ENCODE peak calls at places on chromosomes 7 and 10, in ten cellular contexts. N is upper lobe of right lung, W is gastrocnemius medialis, X is thyroid gland, J is astrocyte, U is cardiac muscle cell, Q is colonic mucosa, A is heart right ventricle, K is Peyer's patch, S is endodermal cell. C is an unnamed sample.

GRCh38 chr10:122555431-122555830 is 5.1 kb upstream of the DMBT1 start:
- DNase-seq in Q (no peak), S (no peak), A (no peak), W (no peak), N (no peak), J (no peak), X (no peak), K (no peak), U (no peak), C (no peak)

GRCh38 chr10:69801434-69802315 is at the start of gene COL13A1:
- DNase-seq in J (peak; percentile 68), N (peak; percentile 73), U (peak; percentile 93), S (peak; percentile 97), W (peak; percentile 38), K (no peak), X (peak; percentile 63), A (peak; percentile 50), Q (peak; percentile 41), C (peak; percentile 60)

GRCh38 chr10:131848296-131848695 is 52.5 kb upstream of the PPP2R2D start:
- DNase-seq in X (no peak), W (no peak), U (no peak), J (no peak), K (no peak), Q (no peak), S (peak; percentile 28), N (peak; percentile 45), A (no peak), C (no peak)

GRCh38 chr7:132291446-132291845 is 284.8 kb downstream of the PLXNA4 start:
- DNase-seq in J (peak; percentile 17), A (no peak), N (no peak), W (no peak), K (no peak), S (no peak), Q (no peak), X (no peak), U (no peak), C (no peak)

GRCh38 chr7:25392571-25393338 is 164.5 kb upstream of the NPVF start:
- DNase-seq in N (no peak), W (no peak), S (peak; percentile 68), Q (no peak), A (no peak), K (no peak), X (no peak), J (no peak), U (peak; percentile 11), C (no peak)

GRCh38 chr10:17510242-17510908 is 56.0 kb upstream of the ST8SIA6 start:
- DNase-seq in U (no peak), A (no peak), W (no peak), K (no peak), Q (no peak), X (no peak), S (no peak), N (no peak), J (no peak), C (no peak)

GRCh38 chr10:18528292-18528691 is 123.1 kb downstream of the NSUN6 start:
- DNase-seq in S (no peak), K (no peak), U (no peak), N (no peak), A (no peak), Q (no peak), J (no peak), W (no peak), X (no peak), C (no peak)

GRCh38 chr10:2925631-2926030 is 141.7 kb upstream of the PFKP start:
- DNase-seq in K (no peak), X (peak; percentile 22), W (no peak), N (no peak), A (peak; percentile 60), J (peak; percentile 75), Q (peak; percentile 53), S (peak; percentile 34), U (no peak), C (peak; percentile 49)

GRCh38 chr7:5232874-5233273 is 42.8 kb downstream of the WIPI2 start:
- DNase-seq in U (no peak), A (no peak), K (no peak), S (no peak), Q (no peak), N (no peak), J (no peak), X (no peak), W (no peak), C (no peak)

GRCh38 chr7:5232485-5232837 is 42.4 kb downstream of the WIPI2 start:
- DNase-seq in X (no peak), S (no peak), U (no peak), J (no peak), K (no peak), W (no peak), A (no peak), Q (no peak), N (no peak), C (no peak)

GRCh38 chr7:5231811-5232484 is 41.9 kb downstream of the WIPI2 start:
- DNase-seq in J (no peak), W (no peak), A (no peak), X (peak; percentile 66), S (no peak), N (no peak), Q (no peak), K (peak; percentile 66), U (peak; percentile 54), C (no peak)

GRCh38 chr7:5237286-5237685 is 45.5 kb upstream of the SLC29A4 start:
- DNase-seq in A (peak; percentile 74), J (peak; percentile 30), W (peak; percentile 44), S (no peak), K (no peak), X (peak; percentile 90), Q (peak; percentile 29), N (peak; percentile 76), U (no peak), C (peak; percentile 66)

DNA sequence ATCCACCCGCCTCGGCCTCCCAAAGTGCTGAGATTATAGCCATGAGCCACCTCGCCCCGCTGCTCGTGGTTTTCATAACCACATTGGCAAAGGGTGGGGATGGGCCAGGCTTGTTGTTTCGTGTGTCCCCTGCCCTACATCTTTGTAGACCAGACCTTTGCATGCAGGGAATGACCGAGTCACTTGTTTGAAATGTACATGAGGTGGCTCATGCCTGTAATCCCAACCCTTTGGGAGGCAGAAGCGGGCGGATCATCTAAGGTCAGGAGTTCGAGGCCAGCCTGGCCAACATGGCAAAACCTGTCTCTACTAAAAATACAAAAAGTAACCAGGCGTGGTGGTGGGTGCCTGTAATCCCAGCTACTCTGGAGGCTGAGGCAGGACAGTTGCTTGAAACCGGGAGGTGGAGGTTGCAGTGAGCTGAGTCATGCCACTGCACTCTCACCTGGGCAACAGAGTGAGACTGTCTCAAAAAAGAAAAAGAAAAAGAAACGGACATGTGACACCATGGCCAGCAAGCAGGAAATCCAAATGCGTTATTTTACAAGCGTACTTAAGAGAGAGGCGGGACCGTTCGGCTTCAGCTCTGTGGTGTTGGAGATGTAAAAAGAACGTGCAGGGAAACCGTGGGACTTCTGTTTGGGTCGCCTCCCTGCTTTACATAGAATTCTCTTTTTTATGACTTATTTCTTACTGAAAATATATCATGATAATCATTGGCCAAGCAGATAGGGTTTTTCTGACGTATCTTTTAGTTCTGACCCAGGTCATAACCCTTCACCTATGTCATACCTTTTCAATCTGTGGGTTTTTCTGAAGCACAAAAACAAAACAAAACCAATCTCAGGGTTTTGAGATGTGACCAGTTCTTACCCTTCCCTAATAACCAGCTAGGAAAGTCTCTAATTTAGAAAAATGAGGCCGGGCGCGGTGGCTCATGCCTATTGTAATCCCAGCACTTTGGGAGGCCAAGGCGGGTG is 45.1 kb downstream of the WIPI2 start:
- DNase-seq in X (peak; percentile 82), U (no peak), J (peak; percentile 21), A (no peak), W (no peak), S (no peak), Q (no peak), N (no peak), K (peak; percentile 40), C (no peak)
- TF ChIP-seq CTCF in X (no peak), U (no peak), J (no peak), A (no peak), W (no peak), S (no peak), Q (no peak), N (no peak), K (no peak), C (no peak)

GRCh38 chr7:128032605-128033235 is 1.5 kb upstream of the LRRC4 start:
- DNase-seq in X (peak; percentile 5), K (no peak), J (no peak), W (no peak), S (peak; percentile 78), N (peak; percentile 69), U (no peak), Q (no peak), A (peak; percentile 35), C (no peak)
- H3K4me3 ChIP-seq in X (no peak overlapping the region), K (peak overlapping the region; percentile 57), J (peak overlapping the region; percentile 54), W (peak overlapping the region; percentile 70), S (no peak overlapping the region), N (peak overlapping the region; percentile 56), U (peak overlapping the region; percentile 79), Q (peak overlapping the region; percentile 44), A (peak overlapping the region; percentile 51), C (peak overlapping the region; percentile 63)

DNA sequence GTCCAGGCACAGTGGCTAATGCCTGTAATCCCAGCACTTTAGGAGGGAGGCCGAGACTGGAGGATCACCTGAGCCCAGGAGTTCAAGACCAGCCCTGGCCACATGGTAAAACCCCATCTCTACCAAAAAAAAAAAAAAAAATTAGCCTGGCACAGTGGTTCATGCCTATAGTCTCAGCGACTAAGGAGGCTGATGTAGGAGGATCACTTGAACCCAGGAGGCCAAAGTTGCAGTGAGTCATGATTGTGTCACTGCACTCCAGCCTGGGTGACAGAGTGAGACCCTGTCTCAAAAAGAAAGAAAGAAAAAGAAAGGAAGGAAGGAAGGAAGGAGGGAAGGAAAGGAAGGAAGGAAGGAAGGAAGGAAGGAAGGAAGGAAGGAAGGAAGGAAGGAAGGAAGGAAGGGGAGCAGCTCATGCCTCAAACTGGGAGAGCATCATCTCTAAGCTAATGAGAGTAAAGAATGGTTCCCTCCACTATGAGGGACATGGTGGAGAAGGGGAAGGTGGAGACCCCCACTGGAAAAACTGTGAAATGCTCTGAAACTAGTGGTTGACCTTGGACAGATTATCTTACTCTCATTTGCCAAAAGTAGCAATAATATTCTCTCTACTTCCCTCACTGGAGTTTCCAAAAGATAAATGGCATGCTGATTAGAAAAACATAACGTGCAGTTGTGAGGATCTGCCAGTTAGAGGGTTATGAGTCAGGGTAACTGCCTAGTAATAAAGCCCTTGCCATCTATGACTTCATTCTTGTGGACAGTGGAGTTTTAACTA is 16.8 kb downstream of the GIMAP5 start:
- DNase-seq in X (no peak), K (no peak), A (no peak), Q (no peak), N (no peak), U (peak; percentile 42), S (peak; percentile 64), W (no peak), J (no peak), C (no peak)
- TF ChIP-seq CTCF in X (no peak), K (no peak), A (peak; percentile 41), Q (no peak), N (peak; percentile 30), U (peak; percentile 10), S (peak; percentile 73), W (no peak), J (peak; percentile 12), C (no peak)

DNA sequence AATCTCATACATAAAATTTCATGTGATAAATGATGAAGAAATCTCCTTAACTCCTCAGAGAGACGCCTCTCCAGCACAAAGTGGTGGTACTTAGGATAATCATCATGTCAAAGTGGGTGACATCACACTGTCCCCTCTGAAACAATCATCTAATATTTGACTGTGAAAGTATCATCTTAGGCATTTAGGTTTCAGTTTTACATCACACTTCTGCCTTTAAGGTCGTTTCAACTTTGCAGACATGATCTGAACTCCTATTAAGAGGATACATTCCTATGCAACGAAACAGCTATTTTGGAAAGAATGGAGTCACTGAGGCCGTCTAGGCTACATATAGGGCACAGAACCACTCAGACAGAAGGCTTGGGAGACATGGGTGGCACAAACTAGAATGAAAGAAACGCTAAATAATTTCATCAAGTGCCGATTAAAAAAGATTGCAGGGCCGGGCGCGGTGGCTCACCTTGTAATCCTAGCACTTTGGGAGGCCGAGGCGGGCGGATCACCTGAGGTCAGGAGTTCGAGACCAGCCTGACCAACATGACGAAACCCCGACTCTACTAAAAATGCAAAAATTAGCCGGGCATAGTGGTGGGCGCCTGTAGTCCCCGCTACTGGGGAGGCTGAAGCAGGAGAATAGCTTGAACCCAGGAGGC is 2.0 kb downstream of the VOPP1 start:
- DNase-seq in K (peak; percentile 17), Q (no peak), U (no peak), X (no peak), J (no peak), S (no peak), A (no peak), W (no peak), N (no peak), C (peak; percentile 27)
- H3K4me3 ChIP-seq in K (peak overlapping the region; percentile 90), Q (peak overlapping the region; percentile 91), U (no peak overlapping the region), X (no peak overlapping the region), J (peak overlapping the region; percentile 78), S (peak overlapping the region; percentile 22), A (peak overlapping the region; percentile 95), W (no peak overlapping the region), N (peak overlapping the region; percentile 96), C (peak overlapping the region; percentile 82)

C was measured in fibroblast of the aortic adventitia.